ENCODE peak calls at places on chromosome 6, in six cellular contexts. C is Peyer's patch, G is A673, U is Caco-2, R is mesenchymal stem cell, P is left ventricle myocardium inferior. I is an unnamed sample.

GRCh38 chr6:144390886-144391285 is 105.8 kb downstream of the UTRN start:
- DNase-seq in C (no peak), G (no peak), U (no peak), R (no peak), P (no peak), I (no peak)

GRCh38 chr6:152897807-152898399 is 84.9 kb downstream of the FBXO5 start:
- DNase-seq in C (peak; percentile 74), G (peak; percentile 77), U (peak; percentile 82), R (peak; percentile 56), P (peak; percentile 38), I (peak; percentile 87)

GRCh38 chr6:72524011-72524645 is 97.7 kb upstream of the KCNQ5 start:
- DNase-seq in C (no peak), G (no peak), U (no peak), R (no peak), P (no peak), I (no peak)

GRCh38 chr6:152954443-152954842 is 28.4 kb downstream of the FBXO5 start:
- DNase-seq in C (no peak), G (no peak), U (no peak), R (no peak), P (no peak), I (no peak)

GRCh38 chr6:18327621-18328548 is 59.3 kb upstream of the RNF144B start:
- DNase-seq in C (peak; percentile 85), G (no peak), U (no peak), R (no peak), P (no peak), I (no peak)

GRCh38 chr6:147311218-147311617 is 107.0 kb downstream of the STXBP5 start:
- DNase-seq in C (no peak), G (no peak), U (no peak), R (no peak), P (no peak), I (no peak)

GRCh38 chr6:139790527-139790926 is 416.1 kb upstream of the CITED2 start:
- DNase-seq in C (no peak), G (no peak), U (no peak), R (no peak), P (no peak), I (no peak)

GRCh38 chr6:31836676-31837611 is 9.4 kb downstream of the HSPA1B start:
- DNase-seq in C (peak; percentile 65), G (no peak), U (no peak), R (peak; percentile 68), P (no peak), I (no peak)

GRCh38 chr6:151082079-151082478 is 157.7 kb upstream of the AKAP12 start:
- DNase-seq in C (no peak), G (no peak), U (peak; percentile 14), R (no peak), P (no peak), I (no peak)

GRCh38 chr6:37353761-37354525 is at the start of gene RNF8:
- DNase-seq in C (peak; percentile 96), G (peak; percentile 92), U (peak; percentile 93), R (peak; percentile 86), P (peak; percentile 93), I (peak; percentile 78)

GRCh38 chr6:69379518-69379917 is 417.3 kb downstream of the LMBRD1 start:
- DNase-seq in C (no peak), G (no peak), U (no peak), R (no peak), P (no peak), I (no peak)

GRCh38 chr6:36616888-36617521 is 22.8 kb downstream of the SRSF3 start:
- DNase-seq in C (peak; percentile 84), G (no peak), U (no peak), R (no peak), P (peak; percentile 30), I (no peak)

GRCh38 chr6:36204068-36204753 is 7.7 kb downstream of the BRPF3 start:
- DNase-seq in C (peak; percentile 72), G (no peak), U (no peak), R (no peak), P (no peak), I (no peak)

GRCh38 chr6:52594216-52594615 is 17.4 kb upstream of the TRAM2 start:
- DNase-seq in C (no peak), G (no peak), U (no peak), R (no peak), P (no peak), I (no peak)

GRCh38 chr6:169344651-169345050 is 91.0 kb upstream of the THBS2 start:
- DNase-seq in C (no peak), G (no peak), U (no peak), R (no peak), P (no peak), I (no peak)

GRCh38 chr6:45421700-45422540 is 44.2 kb upstream of the SUPT3H start:
- DNase-seq in C (peak; percentile 80), G (peak; percentile 72), U (peak; percentile 40), R (peak; percentile 73), P (peak; percentile 54), I (peak; percentile 52)

GRCh38 chr6:75882734-75883133 is 133.7 kb downstream of the MYO6 start:
- DNase-seq in C (no peak), G (no peak), U (no peak), R (peak; percentile 58), P (no peak), I (no peak)

GRCh38 chr6:33837971-33838665 is 34.3 kb upstream of the MLN start:
- DNase-seq in C (no peak), G (no peak), U (no peak), R (peak; percentile 64), P (no peak), I (no peak)

GRCh38 chr6:119142637-119143036 is 64.2 kb upstream of the FAM184A start:
- DNase-seq in C (no peak), G (no peak), U (no peak), R (no peak), P (no peak), I (no peak)

GRCh38 chr6:66970373-66970772 is 1263.3 kb upstream of the EYS start:
- DNase-seq in C (no peak), G (peak; percentile 43), U (no peak), R (peak; percentile 11), P (no peak), I (no peak)

GRCh38 chr6:19837511-19838441 is 606 bp downstream of the ID4 start:
- DNase-seq in C (no peak), G (peak; percentile 68), U (peak; percentile 38), R (peak; percentile 44), P (peak; percentile 23), I (no peak)

GRCh38 chr6:293185-294174 is 1.2 kb downstream of the DUSP22 start:
- DNase-seq in C (peak; percentile 75), G (no peak), U (peak; percentile 18), R (peak; percentile 58), P (no peak), I (peak; percentile 58)

GRCh38 chr6:131657630-131658111 is 20.6 kb downstream of the ENPP3 start:
- DNase-seq in C (no peak), G (no peak), U (no peak), R (no peak), P (no peak), I (no peak)

GRCh38 chr6:165823609-165824326 is 160.7 kb upstream of the PDE10A start:
- DNase-seq in C (no peak), G (no peak), U (no peak), R (no peak), P (no peak), I (no peak)

GRCh38 chr6:49151957-49152356 is 311.1 kb downstream of the MMUT start:
- DNase-seq in C (no peak), G (no peak), U (no peak), R (no peak), P (no peak), I (no peak)

GRCh38 chr6:136922680-136922996 is 537 bp downstream of the SLC35D3 start:
- DNase-seq in C (no peak), G (no peak), U (no peak), R (no peak), P (no peak), I (no peak)
- H3K27me3 ChIP-seq in C (peaks cover 27% of the 10 kb centered on the region), G (peaks cover 54% of the 10 kb centered on the region), U (no peaks in the 10 kb centered on the region), R (peaks cover 27% of the 10 kb centered on the region), P (peaks cover 69% of the 10 kb centered on the region), I (peaks cover 3% of the 10 kb centered on the region)

GRCh38 chr6:12064125-12064524 is 52.0 kb downstream of the HIVEP1 start:
- DNase-seq in C (no peak), G (no peak), U (no peak), R (peak; percentile 36), P (no peak), I (no peak)
- H3K4me1 ChIP-seq in C (no peaks in the 10 kb centered on the region), G (no peaks in the 10 kb centered on the region), U (no peaks in the 10 kb centered on the region), R (peaks cover 7% of the 10 kb centered on the region), P (peaks cover 28% of the 10 kb centered on the region), I (no peaks in the 10 kb centered on the region)

GRCh38 chr6:40740518-40740917 is 153.4 kb upstream of the LRFN2 start:
- DNase-seq in C (no peak), G (no peak), U (no peak), R (no peak), P (no peak), I (no peak)
- H3K27me3 ChIP-seq in C (no peaks in the 10 kb centered on the region), G (no peaks in the 10 kb centered on the region), U (no peaks in the 10 kb centered on the region), R (peaks cover 30% of the 10 kb centered on the region), P (peaks cover 65% of the 10 kb centered on the region), I (peaks cover 3% of the 10 kb centered on the region)

GRCh38 chr6:16756660-16757270 is 4.5 kb downstream of the ATXN1 start:
- DNase-seq in C (no peak), G (no peak), U (no peak), R (peak; percentile 73), P (no peak), I (no peak)
- H3K4me1 ChIP-seq in C (peaks cover 54% of the 10 kb centered on the region), G (peaks cover 55% of the 10 kb centered on the region), U (peaks cover 44% of the 10 kb centered on the region), R (peaks cover 4% of the 10 kb centered on the region), P (peaks cover 88% of the 10 kb centered on the region), I (peaks cover 29% of the 10 kb centered on the region)

I was measured in HAP-1.